ENCODE peak calls at places on chromosomes 11 and 22, in four cellular contexts. H is HepG2, G is GM12878, W is H1. B is an unnamed sample.

GRCh38 chr22:43298062-43298801 is 44.9 kb downstream of the SCUBE1 start:
- DNase-seq in H (no peak), G (no peak), W (no peak), B (peak; percentile 27)

GRCh38 chr11:48019230-48019584 is 38.8 kb downstream of the PTPRJ start:
- DNase-seq in H (no peak), G (no peak), W (no peak), B (no peak)

GRCh38 chr22:48496987-48497650 is 1330.6 kb downstream of the BRD1 start:
- DNase-seq in H (no peak), G (no peak), W (no peak), B (no peak)

GRCh38 chr11:8252388-8252787 is 11.3 kb downstream of the LMO1 start:
- DNase-seq in H (no peak), G (no peak), W (no peak), B (no peak)

GRCh38 chr11:92050305-92050704 is 174.3 kb upstream of the FAT3 start:
- DNase-seq in H (no peak), G (no peak), W (no peak), B (no peak)

GRCh38 chr22:32106930-32107329 is 52.2 kb downstream of the C22orf42 start:
- DNase-seq in H (no peak), G (no peak), W (no peak), B (no peak)

GRCh38 chr11:131240421-131240820 is 130.0 kb upstream of the NTM start:
- DNase-seq in H (no peak), G (no peak), W (no peak), B (no peak)

GRCh38 chr22:33163815-33164214 is 105.6 kb upstream of the SYN3 start:
- DNase-seq in H (no peak), G (no peak), W (no peak), B (no peak)

GRCh38 chr11:9250139-9250582 is 15.0 kb downstream of the DENND5A start:
- DNase-seq in H (no peak), G (peak; percentile 77), W (no peak), B (peak; percentile 21)

GRCh38 chr11:129285387-129285786 is 90.3 kb upstream of the BARX2 start:
- DNase-seq in H (no peak), G (no peak), W (no peak), B (no peak)

GRCh38 chr11:86990520-86990919 is 35.3 kb upstream of the FZD4 start:
- DNase-seq in H (peak; percentile 54), G (no peak), W (peak; percentile 25), B (no peak)

GRCh38 chr11:120775986-120776682 is 247.8 kb upstream of the TBCEL start:
- DNase-seq in H (no peak), G (no peak), W (no peak), B (no peak)

GRCh38 chr22:47129902-47130301 is 367.5 kb downstream of the TBC1D22A start:
- DNase-seq in H (no peak), G (no peak), W (no peak), B (peak; percentile 77)

GRCh38 chr11:103110406-103110805 is 1.2 kb downstream of the DYNC2H1 start:
- DNase-seq in H (no peak), G (no peak), W (no peak), B (no peak)

GRCh38 chr22:18078329-18079041 is 695 bp downstream of the PEX26 start:
- DNase-seq in H (peak; percentile 34), G (no peak), W (no peak), B (peak; percentile 34)

GRCh38 chr11:561148-562003 is 606 bp downstream of the RASSF7 start:
- DNase-seq in H (peak; percentile 87), G (no peak), W (no peak), B (peak; percentile 37)

DNA sequence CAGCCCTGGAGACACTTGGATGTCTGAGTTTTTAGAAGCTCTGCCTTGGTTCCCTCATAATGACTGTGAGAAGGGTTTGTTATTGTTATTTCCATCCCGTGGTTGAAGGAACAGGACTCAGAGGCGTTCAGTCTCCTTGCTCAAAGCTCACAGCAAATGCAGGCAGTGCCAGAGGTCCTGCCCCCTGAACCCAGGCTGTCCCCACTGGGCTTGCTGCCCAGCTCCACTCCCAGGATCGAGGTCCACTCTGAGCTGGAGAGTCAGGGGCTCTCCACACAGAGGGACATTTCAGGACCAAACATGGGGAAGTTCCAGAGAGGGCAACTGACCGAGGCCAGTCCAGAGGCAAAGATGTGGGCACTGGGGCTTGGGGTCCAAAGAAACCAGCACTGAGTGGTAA is 14.8 kb downstream of the FGF4 start:
- DNase-seq in H (no peak), G (no peak), W (no peak), B (no peak)
- TF ChIP-seq CBX5 in H (no peak), G (no peak), W (no peak), B (no peak)

GRCh38 chr11:94731921-94732601 is 36.1 kb upstream of the AMOTL1 start:
- DNase-seq in H (no peak), G (no peak), W (no peak), B (peak; percentile 33)
- TF ChIP-seq CBX5 in H (no peak), G (no peak), W (no peak), B (no peak)

DNA sequence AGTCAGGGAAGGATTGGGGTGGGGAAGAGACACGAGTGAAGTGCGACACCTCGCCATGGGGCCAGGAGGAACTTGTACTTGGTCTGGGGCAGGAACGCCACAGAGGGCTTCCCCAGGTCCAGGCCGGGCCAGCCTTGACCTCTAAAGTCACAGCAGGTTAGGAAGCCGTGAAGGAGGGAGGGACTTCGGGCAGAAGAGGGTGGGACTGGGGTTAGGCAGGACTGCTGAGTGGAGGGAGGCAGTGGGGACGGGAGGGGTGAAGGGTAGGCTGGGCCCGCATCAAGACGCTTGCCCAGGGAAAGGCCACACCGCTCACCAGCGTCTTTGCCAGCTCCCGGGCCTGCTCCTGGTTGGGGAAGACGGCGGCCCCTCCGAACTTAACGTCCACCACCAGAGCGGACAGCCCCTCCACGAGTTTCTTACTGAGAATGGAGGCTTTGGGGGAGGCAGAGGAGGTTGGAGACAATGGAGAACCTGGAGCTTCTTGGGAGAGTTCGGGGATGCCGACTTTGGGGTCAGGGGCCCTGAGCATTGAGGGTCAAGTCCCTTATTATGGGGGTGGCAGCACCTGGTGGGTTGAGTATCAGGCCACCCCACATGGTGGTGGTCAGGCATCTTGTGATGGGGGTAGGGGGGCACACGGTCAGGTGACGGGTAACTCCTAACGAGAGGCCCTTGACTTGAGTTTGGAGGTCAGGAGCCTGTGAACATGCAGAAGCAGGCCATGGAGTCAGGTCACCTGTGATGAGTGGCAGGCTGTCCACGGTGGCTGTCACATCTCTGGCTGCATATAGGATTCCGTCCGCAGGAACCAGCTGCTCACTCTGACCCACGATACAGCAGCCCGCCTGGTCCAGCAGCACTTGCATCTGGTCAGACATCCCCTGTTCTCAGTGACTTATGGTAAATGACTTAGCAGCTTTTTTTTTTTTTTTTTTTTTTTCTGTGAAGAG is 1.7 kb upstream of the SCO2 start:
- DNase-seq in H (peak; percentile 70), G (no peak), W (no peak), B (peak; percentile 77)
- TF ChIP-seq CBX5 in H (no peak), G (no peak), W (no peak), B (no peak)

DNA sequence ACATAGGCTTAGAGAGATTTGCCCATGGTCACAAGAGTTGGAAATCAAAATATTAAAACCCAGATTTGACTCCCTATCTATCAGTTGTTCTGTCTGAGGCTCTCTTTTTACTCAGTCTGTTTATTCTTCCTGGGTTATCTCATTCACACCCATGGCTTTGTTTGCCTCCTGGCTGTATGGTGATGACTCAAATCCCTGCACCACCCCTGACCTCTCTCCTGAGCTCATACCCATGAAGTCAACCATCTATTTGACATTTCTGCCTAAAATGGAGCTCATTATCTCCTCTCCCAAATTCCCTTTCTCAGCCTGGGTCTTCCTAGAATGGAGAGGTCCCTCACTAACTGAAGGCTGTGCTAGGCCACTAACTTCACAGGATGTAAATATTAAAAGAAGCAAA is 27.8 kb upstream of the CCDC134 start:
- DNase-seq in H (peak; percentile 25), G (no peak), W (no peak), B (no peak)
- TF ChIP-seq CBX5 in H (no peak), G (no peak), W (no peak), B (no peak)

GRCh38 chr11:66130978-66131377 is 60.9 kb downstream of the PACS1 start:
- DNase-seq in H (no peak), G (no peak), W (no peak), B (no peak)

GRCh38 chr11:66139817-66140216 is 69.7 kb downstream of the PACS1 start:
- DNase-seq in H (no peak), G (no peak), W (no peak), B (no peak)

GRCh38 chr11:66133216-66133775 is 63.2 kb downstream of the PACS1 start:
- DNase-seq in H (no peak), G (no peak), W (no peak), B (no peak)

GRCh38 chr11:66131937-66132632 is 62.0 kb downstream of the PACS1 start:
- DNase-seq in H (no peak), G (no peak), W (no peak), B (no peak)

GRCh38 chr11:66136752-66137123 is 66.7 kb downstream of the PACS1 start:
- DNase-seq in H (peak; percentile 37), G (no peak), W (no peak), B (no peak)
- TF ChIP-seq CBX5 in H (no peak), G (no peak), W (no peak), B (no peak)

GRCh38 chr11:108117746-108118371 is 3.5 kb upstream of the ACAT1 start:
- DNase-seq in H (peak; percentile 46), G (no peak), W (no peak), B (peak; percentile 47)

GRCh38 chr11:108111126-108111525 is 10.2 kb upstream of the ACAT1 start:
- DNase-seq in H (no peak), G (no peak), W (no peak), B (no peak)

GRCh38 chr11:108112059-108112458 is 9.3 kb upstream of the ACAT1 start:
- DNase-seq in H (no peak), G (no peak), W (no peak), B (no peak)

GRCh38 chr11:108121274-108122155 is at the start of gene ACAT1:
- DNase-seq in H (peak; percentile 91), G (peak; percentile 71), W (peak; percentile 65), B (peak; percentile 94)

DNA sequence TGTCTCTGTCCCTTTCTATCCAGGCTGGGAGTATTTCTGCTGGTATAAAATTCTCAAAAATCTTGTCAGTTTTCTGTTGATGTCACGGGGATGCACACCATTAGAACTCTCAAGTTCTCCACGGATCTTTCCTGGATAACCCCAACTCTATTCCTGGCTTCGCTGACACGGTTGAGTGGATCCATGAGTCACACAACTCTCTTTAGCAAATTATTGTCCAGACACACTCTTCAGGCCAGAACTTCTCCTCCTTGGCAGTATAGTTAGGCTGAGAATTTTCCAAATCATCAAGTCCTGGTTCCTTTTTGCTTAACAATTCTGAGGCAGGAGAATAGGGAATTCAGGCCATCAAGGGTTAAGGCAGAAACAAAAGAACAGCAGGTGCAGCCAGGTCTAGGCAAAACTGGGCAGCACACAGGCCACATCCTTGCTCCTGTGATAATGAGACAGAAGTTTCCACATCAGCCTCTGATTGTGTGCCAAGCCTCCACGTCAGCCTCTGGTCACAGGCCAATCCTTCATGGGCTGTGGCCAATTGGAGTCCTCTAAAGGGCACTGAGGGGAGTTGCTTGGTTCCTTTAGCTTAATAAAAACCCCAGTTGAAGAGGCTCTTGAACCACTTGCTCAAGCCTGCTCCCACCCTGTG is 5.7 kb upstream of the ACAT1 start:
- DNase-seq in H (no peak), G (no peak), W (no peak), B (no peak)
- TF ChIP-seq CBX5 in H (no peak), G (no peak), W (no peak), B (no peak)

B was measured in K562.